ENCODE peak calls at places on chromosomes 16 and 17, in eight cellular contexts. One of them, this sample, is unnamed.
A peak's percentile ranks its signal among the peaks of the same experiment; 100 is the strongest.

GRCh38 chr16:1152651-1153259 is at the start of gene CACNA1H:
- DNase-seq in OCI-LY7: no peak
- DNase-seq in GM23338: peak; percentile 75
- DNase-seq in neural progenitor cell: peak; percentile 86
- DNase-seq in SK-N-SH: peak; percentile 86
- DNase-seq in PC-3: no peak
- DNase-seq in HCT116: no peak
- DNase-seq in hepatocyte: peak; percentile 77
- DNase-seq in this sample: no peak

GRCh38 chr16:29738514-29738913 is 7.3 kb downstream of the C16orf54 start:
- DNase-seq in OCI-LY7: peak; percentile 70
- DNase-seq in GM23338: no peak
- DNase-seq in neural progenitor cell: no peak
- DNase-seq in SK-N-SH: no peak
- DNase-seq in PC-3: no peak
- DNase-seq in HCT116: no peak
- DNase-seq in hepatocyte: no peak
- DNase-seq in this sample: peak; percentile 74

GRCh38 chr16:29029168-29029994 is 44.5 kb downstream of the LAT start:
- DNase-seq in OCI-LY7: no peak
- DNase-seq in GM23338: peak; percentile 57
- DNase-seq in neural progenitor cell: peak; percentile 71
- DNase-seq in SK-N-SH: no peak
- DNase-seq in PC-3: peak; percentile 86
- DNase-seq in HCT116: no peak
- DNase-seq in hepatocyte: peak; percentile 65
- DNase-seq in this sample: no peak

GRCh38 chr16:1712791-1713261 is 6.8 kb downstream of the MAPK8IP3 start:
- DNase-seq in OCI-LY7: peak; percentile 74
- DNase-seq in GM23338: no peak
- DNase-seq in neural progenitor cell: no peak
- DNase-seq in SK-N-SH: no peak
- DNase-seq in PC-3: no peak
- DNase-seq in HCT116: no peak
- DNase-seq in hepatocyte: no peak
- DNase-seq in this sample: no peak

GRCh38 chr17:42720996-42721583 is 23.8 kb downstream of the EZH1 start:
- DNase-seq in OCI-LY7: peak; percentile 84
- DNase-seq in GM23338: peak; percentile 87
- DNase-seq in neural progenitor cell: peak; percentile 83
- DNase-seq in SK-N-SH: peak; percentile 75
- DNase-seq in PC-3: peak; percentile 80
- DNase-seq in HCT116: peak; percentile 46
- DNase-seq in hepatocyte: peak; percentile 87
- DNase-seq in this sample: peak; percentile 82

GRCh38 chr17:588519-588918 is 126.1 kb downstream of the VPS53 start:
- DNase-seq in OCI-LY7: no peak
- DNase-seq in GM23338: no peak
- DNase-seq in neural progenitor cell: no peak
- DNase-seq in SK-N-SH: no peak
- DNase-seq in PC-3: no peak
- DNase-seq in HCT116: no peak
- DNase-seq in hepatocyte: no peak
- DNase-seq in this sample: no peak

GRCh38 chr16:67873435-67874146 is 739 bp downstream of the EDC4 start:
- DNase-seq in OCI-LY7: peak; percentile 20
- DNase-seq in GM23338: peak; percentile 36
- DNase-seq in neural progenitor cell: no peak
- DNase-seq in SK-N-SH: no peak
- DNase-seq in PC-3: no peak
- DNase-seq in HCT116: no peak
- DNase-seq in hepatocyte: no peak
- DNase-seq in this sample: no peak

GRCh38 chr17:41697122-41697962 is 8.7 kb downstream of the EIF1 start:
- DNase-seq in OCI-LY7: no peak
- DNase-seq in GM23338: no peak
- DNase-seq in neural progenitor cell: no peak
- DNase-seq in SK-N-SH: no peak
- DNase-seq in PC-3: no peak
- DNase-seq in HCT116: no peak
- DNase-seq in hepatocyte: peak; percentile 70
- DNase-seq in this sample: peak; percentile 74

GRCh38 chr17:50785942-50786570 is 18.7 kb upstream of the ANKRD40CL start:
- DNase-seq in OCI-LY7: no peak
- DNase-seq in GM23338: no peak
- DNase-seq in neural progenitor cell: no peak
- DNase-seq in SK-N-SH: no peak
- DNase-seq in PC-3: no peak
- DNase-seq in HCT116: no peak
- DNase-seq in hepatocyte: peak; percentile 63
- DNase-seq in this sample: no peak

GRCh38 chr17:73342057-73342522 is 30.3 kb upstream of the CDC42EP4 start:
- DNase-seq in OCI-LY7: no peak
- DNase-seq in GM23338: peak; percentile 89
- DNase-seq in neural progenitor cell: peak; percentile 93
- DNase-seq in SK-N-SH: peak; percentile 69
- DNase-seq in PC-3: peak; percentile 48
- DNase-seq in HCT116: no peak
- DNase-seq in hepatocyte: peak; percentile 79
- DNase-seq in this sample: no peak

GRCh38 chr17:73343739-73344454 is 32.1 kb upstream of the CDC42EP4 start:
- DNase-seq in OCI-LY7: no peak
- DNase-seq in GM23338: no peak
- DNase-seq in neural progenitor cell: no peak
- DNase-seq in SK-N-SH: peak; percentile 80
- DNase-seq in PC-3: no peak
- DNase-seq in HCT116: no peak
- DNase-seq in hepatocyte: no peak
- DNase-seq in this sample: no peak

GRCh38 chr17:73341350-73342056 is 29.7 kb upstream of the CDC42EP4 start:
- DNase-seq in OCI-LY7: no peak
- DNase-seq in GM23338: no peak
- DNase-seq in neural progenitor cell: no peak
- DNase-seq in SK-N-SH: no peak
- DNase-seq in PC-3: no peak
- DNase-seq in HCT116: no peak
- DNase-seq in hepatocyte: no peak
- DNase-seq in this sample: no peak

GRCh38 chr17:73343168-73343634 is 31.4 kb upstream of the CDC42EP4 start:
- DNase-seq in OCI-LY7: no peak
- DNase-seq in GM23338: peak; percentile 89
- DNase-seq in neural progenitor cell: peak; percentile 96
- DNase-seq in SK-N-SH: peak; percentile 94
- DNase-seq in PC-3: no peak
- DNase-seq in HCT116: no peak
- DNase-seq in hepatocyte: peak; percentile 88
- DNase-seq in this sample: no peak

GRCh38 chr17:73342549-73343167 is 30.9 kb upstream of the CDC42EP4 start:
- DNase-seq in OCI-LY7: no peak
- DNase-seq in GM23338: peak; percentile 37
- DNase-seq in neural progenitor cell: peak; percentile 70
- DNase-seq in SK-N-SH: no peak
- DNase-seq in PC-3: peak; percentile 25
- DNase-seq in HCT116: no peak
- DNase-seq in hepatocyte: no peak
- DNase-seq in this sample: no peak
- TF ChIP-seq EZH2phosphoT487 in OCI-LY7: no peak
- TF ChIP-seq EZH2phosphoT487 in GM23338: no peak
- TF ChIP-seq EZH2phosphoT487 in neural progenitor cell: no peak
- TF ChIP-seq EZH2phosphoT487 in SK-N-SH: no peak
- TF ChIP-seq EZH2phosphoT487 in PC-3: no peak
- TF ChIP-seq EZH2phosphoT487 in HCT116: no peak
- TF ChIP-seq EZH2phosphoT487 in hepatocyte: no peak
- TF ChIP-seq EZH2phosphoT487 in this sample: no peak

GRCh38 chr17:67891481-67892119 is 66.3 kb downstream of the BPTF start:
- DNase-seq in OCI-LY7: no peak
- DNase-seq in GM23338: peak; percentile 22
- DNase-seq in neural progenitor cell: peak; percentile 4
- DNase-seq in SK-N-SH: peak; percentile 67
- DNase-seq in PC-3: peak; percentile 73
- DNase-seq in HCT116: peak; percentile 6
- DNase-seq in hepatocyte: peak; percentile 53
- DNase-seq in this sample: no peak
- TF ChIP-seq CTCF in OCI-LY7: peak; percentile 73
- TF ChIP-seq CTCF in GM23338: peak; percentile 29
- TF ChIP-seq CTCF in neural progenitor cell: no peak
- TF ChIP-seq CTCF in SK-N-SH: peak; percentile 70
- TF ChIP-seq CTCF in PC-3: peak; percentile 70
- TF ChIP-seq CTCF in HCT116: peak; percentile 13
- TF ChIP-seq CTCF in hepatocyte: peak; percentile 49
- TF ChIP-seq CTCF in this sample: no peak

GRCh38 chr17:78745407-78746088 is 36.5 kb downstream of the CYTH1 start:
- DNase-seq in OCI-LY7: peak; percentile 70
- DNase-seq in GM23338: peak; percentile 80
- DNase-seq in neural progenitor cell: peak; percentile 56
- DNase-seq in SK-N-SH: no peak
- DNase-seq in PC-3: peak; percentile 65
- DNase-seq in HCT116: no peak
- DNase-seq in hepatocyte: peak; percentile 66
- DNase-seq in this sample: peak; percentile 61
- TF ChIP-seq EZH2phosphoT487 in OCI-LY7: no peak
- TF ChIP-seq EZH2phosphoT487 in GM23338: no peak
- TF ChIP-seq EZH2phosphoT487 in neural progenitor cell: no peak
- TF ChIP-seq EZH2phosphoT487 in SK-N-SH: no peak
- TF ChIP-seq EZH2phosphoT487 in PC-3: no peak
- TF ChIP-seq EZH2phosphoT487 in HCT116: no peak
- TF ChIP-seq EZH2phosphoT487 in hepatocyte: no peak
- TF ChIP-seq EZH2phosphoT487 in this sample: no peak

GRCh38 chr17:28849281-28849680 is 5.5 kb upstream of the ERAL1 start:
- DNase-seq in OCI-LY7: no peak
- DNase-seq in GM23338: peak; percentile 52
- DNase-seq in neural progenitor cell: no peak
- DNase-seq in SK-N-SH: peak; percentile 25
- DNase-seq in PC-3: no peak
- DNase-seq in HCT116: no peak
- DNase-seq in hepatocyte: no peak
- DNase-seq in this sample: no peak
- TF ChIP-seq CTCF in OCI-LY7: no peak
- TF ChIP-seq CTCF in GM23338: no peak
- TF ChIP-seq CTCF in neural progenitor cell: no peak
- TF ChIP-seq CTCF in SK-N-SH: peak; percentile 19
- TF ChIP-seq CTCF in PC-3: peak; percentile 18
- TF ChIP-seq CTCF in HCT116: peak; percentile 8
- TF ChIP-seq CTCF in hepatocyte: no peak
- TF ChIP-seq CTCF in this sample: no peak

GRCh38 chr16:23785842-23786241 is 31.0 kb downstream of the CHP2 start:
- DNase-seq in OCI-LY7: no peak
- DNase-seq in GM23338: no peak
- DNase-seq in neural progenitor cell: no peak
- DNase-seq in SK-N-SH: no peak
- DNase-seq in PC-3: no peak
- DNase-seq in HCT116: no peak
- DNase-seq in hepatocyte: no peak
- DNase-seq in this sample: no peak

GRCh38 chr16:23786964-23787571 is 32.2 kb downstream of the CHP2 start:
- DNase-seq in OCI-LY7: no peak
- DNase-seq in GM23338: peak; percentile 81
- DNase-seq in neural progenitor cell: peak; percentile 57
- DNase-seq in SK-N-SH: no peak
- DNase-seq in PC-3: no peak
- DNase-seq in HCT116: no peak
- DNase-seq in hepatocyte: no peak
- DNase-seq in this sample: no peak

GRCh38 chr16:23784811-23785447 is 30.1 kb downstream of the CHP2 start:
- DNase-seq in OCI-LY7: no peak
- DNase-seq in GM23338: no peak
- DNase-seq in neural progenitor cell: no peak
- DNase-seq in SK-N-SH: no peak
- DNase-seq in PC-3: peak; percentile 14
- DNase-seq in HCT116: no peak
- DNase-seq in hepatocyte: no peak
- DNase-seq in this sample: no peak

GRCh38 chr16:23788653-23789052 is 33.8 kb downstream of the CHP2 start:
- DNase-seq in OCI-LY7: no peak
- DNase-seq in GM23338: no peak
- DNase-seq in neural progenitor cell: no peak
- DNase-seq in SK-N-SH: no peak
- DNase-seq in PC-3: no peak
- DNase-seq in HCT116: no peak
- DNase-seq in hepatocyte: no peak
- DNase-seq in this sample: no peak
- TF ChIP-seq EZH2phosphoT487 in OCI-LY7: no peak
- TF ChIP-seq EZH2phosphoT487 in GM23338: no peak
- TF ChIP-seq EZH2phosphoT487 in neural progenitor cell: no peak
- TF ChIP-seq EZH2phosphoT487 in SK-N-SH: no peak
- TF ChIP-seq EZH2phosphoT487 in PC-3: no peak
- TF ChIP-seq EZH2phosphoT487 in HCT116: no peak
- TF ChIP-seq EZH2phosphoT487 in hepatocyte: no peak
- TF ChIP-seq EZH2phosphoT487 in this sample: no peak

GRCh38 chr17:40303009-40303657 is 5.8 kb upstream of the RARA start:
- DNase-seq in OCI-LY7: peak; percentile 60
- DNase-seq in GM23338: peak; percentile 74
- DNase-seq in neural progenitor cell: peak; percentile 63
- DNase-seq in SK-N-SH: peak; percentile 63
- DNase-seq in PC-3: peak; percentile 65
- DNase-seq in HCT116: peak; percentile 35
- DNase-seq in hepatocyte: peak; percentile 80
- DNase-seq in this sample: peak; percentile 44

GRCh38 chr17:40303706-40304450 is 5.1 kb upstream of the RARA start:
- DNase-seq in OCI-LY7: no peak
- DNase-seq in GM23338: no peak
- DNase-seq in neural progenitor cell: no peak
- DNase-seq in SK-N-SH: peak; percentile 56
- DNase-seq in PC-3: no peak
- DNase-seq in HCT116: no peak
- DNase-seq in hepatocyte: peak; percentile 74
- DNase-seq in this sample: no peak

GRCh38 chr17:40304464-40304863 is 4.5 kb upstream of the RARA start:
- DNase-seq in OCI-LY7: no peak
- DNase-seq in GM23338: no peak
- DNase-seq in neural progenitor cell: no peak
- DNase-seq in SK-N-SH: no peak
- DNase-seq in PC-3: no peak
- DNase-seq in HCT116: no peak
- DNase-seq in hepatocyte: no peak
- DNase-seq in this sample: no peak

GRCh38 chr17:40298726-40299125 is 10.3 kb upstream of the RARA start:
- DNase-seq in OCI-LY7: no peak
- DNase-seq in GM23338: no peak
- DNase-seq in neural progenitor cell: no peak
- DNase-seq in SK-N-SH: no peak
- DNase-seq in PC-3: no peak
- DNase-seq in HCT116: no peak
- DNase-seq in hepatocyte: no peak
- DNase-seq in this sample: no peak

DNA sequence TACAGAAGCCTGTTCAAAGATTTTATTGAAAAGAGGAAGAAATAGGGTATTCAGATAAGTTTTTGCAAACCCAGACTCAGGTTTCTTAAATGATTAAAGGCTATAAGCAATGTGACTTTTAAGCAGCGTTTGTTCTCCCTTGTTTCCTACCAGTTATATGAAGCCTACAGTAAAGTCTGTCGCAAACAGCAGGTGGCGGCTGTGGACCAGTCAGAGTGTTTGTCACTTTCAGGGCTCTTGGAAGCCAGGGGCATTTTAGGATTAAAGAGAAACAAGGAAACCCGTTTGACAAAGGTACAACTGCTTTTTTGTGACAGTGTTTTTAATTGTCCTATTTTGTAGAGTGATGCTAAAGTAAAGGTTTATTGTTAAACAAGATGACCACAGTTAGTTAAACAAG is 7.7 kb upstream of the RARA start:
- DNase-seq in OCI-LY7: no peak
- DNase-seq in GM23338: peak; percentile 64
- DNase-seq in neural progenitor cell: no peak
- DNase-seq in SK-N-SH: no peak
- DNase-seq in PC-3: peak; percentile 25
- DNase-seq in HCT116: no peak
- DNase-seq in hepatocyte: no peak
- DNase-seq in this sample: no peak
- TF ChIP-seq CTCF in OCI-LY7: peak; percentile 60
- TF ChIP-seq CTCF in GM23338: peak; percentile 40
- TF ChIP-seq CTCF in neural progenitor cell: peak; percentile 31
- TF ChIP-seq CTCF in SK-N-SH: peak; percentile 56
- TF ChIP-seq CTCF in PC-3: peak; percentile 46
- TF ChIP-seq CTCF in HCT116: peak; percentile 45
- TF ChIP-seq CTCF in hepatocyte: peak; percentile 49
- TF ChIP-seq CTCF in this sample: peak; percentile 26